ENCODE peak calls at places on chromosome 11, in eight cellular contexts. P, X, Y, R, G, S, H and K are unnamed samples. For H3K9me3, the result is how much of the 10 kb centered on the place peaks cover.

GRCh38 chr11:16001044-16001568 is 355.2 kb downstream of the SOX6 start:
- DNase-seq in G (no peak), S (no peak), R (no peak), X (no peak), Y (no peak), P (no peak), H (no peak), K (no peak)

GRCh38 chr11:72548481-72548880 is 114.2 kb upstream of the CLPB start:
- DNase-seq in G (no peak), Y (no peak), P (no peak), S (no peak), R (no peak), H (no peak), X (no peak), K (no peak)

GRCh38 chr11:68018730-68019190 is 8.6 kb downstream of the ALDH3B1 start:
- DNase-seq in Y (no peak), H (no peak), G (no peak), R (no peak), X (no peak), S (no peak), P (no peak), K (no peak)

GRCh38 chr11:57641011-57641410 is 8.7 kb downstream of the YPEL4 start:
- DNase-seq in R (no peak), G (no peak), P (no peak), H (no peak), X (no peak), S (no peak), Y (no peak), K (no peak)

GRCh38 chr11:115961168-115962003 is 457.2 kb upstream of the CADM1 start:
- DNase-seq in G (no peak), P (no peak), R (no peak), H (no peak), Y (peak), S (no peak), X (no peak), K (no peak)

GRCh38 chr11:115364892-115365291 is 139.3 kb downstream of the CADM1 start:
- DNase-seq in X (no peak), Y (peak), R (no peak), P (no peak), H (no peak), G (no peak), S (no peak), K (no peak)

GRCh38 chr11:58965246-58965985 is 26.1 kb downstream of the GLYATL1 start:
- DNase-seq in G (no peak), S (no peak), Y (peak), R (no peak), H (no peak), X (no peak), P (no peak), K (no peak)

GRCh38 chr11:129291556-129291955 is 84.1 kb upstream of the BARX2 start:
- DNase-seq in H (no peak), S (no peak), R (no peak), P (no peak), X (no peak), G (no peak), Y (no peak), K (no peak)

GRCh38 chr11:114060402-114061052 is 1.0 kb downstream of the ZBTB16 start:
- DNase-seq in G (peak), R (no peak), Y (peak), P (no peak), X (peak), H (no peak), S (peak), K (peak)

GRCh38 chr11:7904910-7905309 is 26.2 kb downstream of the OR10A6 start:
- DNase-seq in R (no peak), S (no peak), H (no peak), X (no peak), G (no peak), Y (peak), P (peak), K (no peak)

DNA sequence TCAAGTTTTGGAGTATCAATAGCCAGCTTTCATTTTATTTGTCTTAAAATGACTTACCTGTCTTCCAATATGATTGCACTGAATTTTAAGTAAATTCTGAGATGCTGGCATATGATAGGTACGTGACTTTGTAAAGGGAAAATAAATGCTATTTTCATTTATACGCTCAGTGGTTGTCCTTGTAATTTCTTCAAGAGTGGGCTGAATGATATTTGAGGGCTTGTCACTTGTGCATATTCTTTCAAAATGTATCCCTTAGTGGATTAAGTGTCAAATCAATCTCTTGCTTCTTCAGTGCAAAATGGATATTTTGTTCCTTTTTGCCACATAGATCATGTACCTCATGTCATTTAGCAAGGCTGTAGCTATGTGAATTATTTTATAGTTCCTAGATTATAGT is 56.8 kb downstream of the GAS2 start:
- DNase-seq in P (no peak), H (no peak), G (no peak), S (no peak), Y (no peak), R (no peak), X (no peak), K (no peak)
- H3K9me3 ChIP-seq in P (under half), H (under half), G (under half), S (under half), Y (under half), R (under half), X (under half), K (under half)

GRCh38 chr11:70799386-70799785 is 401.1 kb downstream of the CTTN start:
- DNase-seq in Y (peak), R (no peak), S (no peak), P (peak), X (no peak), G (no peak), H (no peak), K (no peak)
- H3K9me3 ChIP-seq in Y (under half), R (under half), S (under half), P (under half), X (under half), G (under half), H (under half), K (under half)

GRCh38 chr11:3370268-3370870 is 8.6 kb downstream of the ZNF195 start:
- DNase-seq in P (no peak), S (no peak), R (no peak), G (no peak), Y (no peak), H (no peak), X (no peak), K (no peak)

GRCh38 chr11:3378426-3379423 is at the start of gene ZNF195:
- DNase-seq in X (peak), P (peak), Y (peak), S (peak), G (peak), R (peak), H (peak), K (peak)

GRCh38 chr11:3380706-3381570 is 2.0 kb upstream of the ZNF195 start:
- DNase-seq in G (no peak), R (no peak), P (no peak), S (no peak), Y (no peak), H (no peak), X (no peak), K (peak)

DNA sequence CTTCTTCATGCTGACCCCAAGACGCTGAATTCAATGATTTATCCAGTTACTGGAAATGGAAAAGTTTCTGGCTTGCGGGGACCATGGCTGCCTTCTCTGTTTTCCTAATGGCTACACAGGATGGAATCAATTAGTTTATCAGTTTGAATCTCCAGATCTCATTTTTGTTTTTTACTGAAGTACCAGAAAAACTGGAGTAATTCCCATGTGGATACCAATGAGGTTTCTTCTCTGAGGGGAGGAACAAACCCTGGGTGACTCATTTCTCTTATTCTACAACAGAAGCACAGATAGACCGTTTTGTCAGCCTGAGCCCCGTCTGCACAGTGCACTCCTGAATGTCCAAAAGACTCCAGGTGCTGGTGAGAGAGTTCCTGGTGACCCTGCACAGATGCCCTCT is 3.4 kb downstream of the ZNF195 start:
- DNase-seq in S (no peak), X (no peak), Y (peak), P (no peak), G (no peak), H (no peak), R (no peak), K (no peak)
- H3K9me3 ChIP-seq in S (under half), X (under half), Y (under half), P (under half), G (under half), H (under half), R (under half), K (under half)

DNA sequence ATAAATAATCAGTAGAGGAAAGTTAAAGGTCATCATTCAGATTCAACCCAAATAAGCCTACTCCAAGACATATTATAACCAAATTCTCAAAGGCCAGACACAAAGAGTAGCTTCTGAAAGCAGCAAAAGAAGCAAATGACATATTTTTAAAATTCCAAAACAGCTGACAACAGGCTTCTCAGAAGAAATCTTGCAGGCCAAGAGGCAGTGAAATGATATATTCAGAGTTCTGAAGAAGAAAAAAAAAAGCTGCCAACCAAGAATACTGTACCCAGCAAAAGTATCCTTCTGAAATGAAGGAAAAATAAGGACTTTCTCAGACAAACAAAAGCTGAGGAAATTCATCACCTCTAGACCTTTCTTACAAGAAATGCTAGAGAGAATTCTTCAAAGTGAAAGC is 787.1 kb upstream of the TENM4 start:
- DNase-seq in Y (no peak), G (no peak), H (no peak), R (no peak), S (no peak), X (no peak), P (no peak), K (no peak)
- H3K9me3 ChIP-seq in Y (under half), G (under half), H (under half), R (under half), S (under half), X (under half), P (under half), K (under half)

DNA sequence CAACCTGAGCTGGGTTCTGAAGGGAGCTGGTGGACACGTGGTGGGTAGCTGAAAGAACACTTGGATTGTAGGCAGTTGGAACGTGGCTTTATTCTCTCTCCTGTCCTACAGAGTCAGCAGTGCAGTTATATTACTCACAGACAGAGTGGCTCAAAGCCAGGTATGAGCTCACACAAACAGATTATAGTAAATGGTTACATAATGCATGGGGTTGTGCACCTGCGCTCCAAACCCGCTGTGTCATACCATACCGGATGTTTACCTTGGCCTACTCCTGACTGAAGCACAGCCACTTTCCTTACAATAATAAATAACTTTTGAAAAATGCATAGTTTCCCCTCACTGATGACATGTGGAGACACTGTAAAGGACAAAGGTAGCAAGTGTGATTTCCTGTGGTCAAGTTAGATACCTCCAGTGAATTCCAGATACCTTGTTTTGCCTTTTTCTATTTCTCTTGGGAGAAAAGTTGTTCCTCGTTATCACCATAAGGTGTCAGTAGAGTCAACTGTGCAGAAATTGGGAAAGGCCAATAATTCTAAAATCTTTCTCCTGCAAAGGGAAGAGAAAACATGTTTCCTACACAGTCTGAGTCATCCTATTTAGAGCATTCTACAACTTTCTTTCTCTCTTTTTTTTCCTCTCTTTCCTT is 13.5 kb downstream of the MS4A6A start:
- DNase-seq in G (peak), S (no peak), R (peak), X (no peak), Y (peak), P (peak), H (no peak), K (peak)
- H3K9me3 ChIP-seq in G (under half), S (under half), R (under half), X (under half), Y (under half), P (under half), H (under half), K (under half)

GRCh38 chr11:127815316-127815715 is 772.0 kb downstream of the ETS1 start:
- DNase-seq in P (no peak), H (no peak), X (no peak), G (no peak), S (no peak), R (no peak), Y (no peak), K (no peak)

GRCh38 chr11:127816959-127817358 is 770.4 kb downstream of the ETS1 start:
- DNase-seq in G (no peak), P (no peak), X (no peak), Y (no peak), H (no peak), R (no peak), S (no peak), K (no peak)

GRCh38 chr11:127818625-127819024 is 768.7 kb downstream of the ETS1 start:
- DNase-seq in Y (no peak), X (no peak), H (no peak), S (no peak), P (no peak), R (no peak), G (no peak), K (no peak)
- H3K9me3 ChIP-seq in Y (under half), X (under half), H (under half), S (under half), P (under half), R (under half), G (under half), K (under half)

DNA sequence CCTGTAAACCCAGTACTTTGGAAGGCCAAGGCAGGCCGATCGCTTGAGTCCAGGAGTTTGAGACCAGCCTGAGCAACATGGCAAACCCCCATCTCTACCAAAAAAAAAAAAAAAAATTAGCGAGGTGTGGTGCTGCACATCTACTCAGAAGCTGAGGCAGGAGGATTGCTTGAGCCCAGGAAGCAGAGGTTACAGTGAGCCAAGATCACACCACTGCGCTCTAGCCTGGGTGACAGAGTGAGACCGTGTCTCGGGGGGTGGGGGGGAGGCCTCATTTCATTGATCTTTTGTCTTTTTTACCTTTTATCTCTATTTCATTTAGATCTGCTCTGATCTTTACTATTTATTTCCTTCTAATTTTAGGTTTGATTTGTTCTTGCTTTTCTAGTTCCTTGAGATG is 51.8 kb downstream of the KCNQ1OT1 start:
- DNase-seq in X (no peak), G (no peak), P (no peak), R (no peak), Y (no peak), S (no peak), H (no peak), K (no peak)
- H3K9me3 ChIP-seq in X (under half), G (half or more), P (under half), R (under half), Y (under half), S (under half), H (half or more), K (under half)

GRCh38 chr11:2844996-2845395 is 40.6 kb downstream of the CDKN1C start:
- DNase-seq in S (no peak), R (no peak), P (no peak), H (no peak), G (no peak), X (no peak), Y (no peak), K (no peak)
- H3K9me3 ChIP-seq in S (under half), R (under half), P (under half), H (under half), G (under half), X (under half), Y (under half), K (under half)

GRCh38 chr11:80239217-80239616 is 798.4 kb upstream of the TENM4 start:
- DNase-seq in R (no peak), G (no peak), H (no peak), X (no peak), Y (no peak), P (peak), S (no peak), K (peak)
- H3K9me3 ChIP-seq in R (under half), G (under half), H (under half), X (under half), Y (under half), P (under half), S (under half), K (under half)

DNA sequence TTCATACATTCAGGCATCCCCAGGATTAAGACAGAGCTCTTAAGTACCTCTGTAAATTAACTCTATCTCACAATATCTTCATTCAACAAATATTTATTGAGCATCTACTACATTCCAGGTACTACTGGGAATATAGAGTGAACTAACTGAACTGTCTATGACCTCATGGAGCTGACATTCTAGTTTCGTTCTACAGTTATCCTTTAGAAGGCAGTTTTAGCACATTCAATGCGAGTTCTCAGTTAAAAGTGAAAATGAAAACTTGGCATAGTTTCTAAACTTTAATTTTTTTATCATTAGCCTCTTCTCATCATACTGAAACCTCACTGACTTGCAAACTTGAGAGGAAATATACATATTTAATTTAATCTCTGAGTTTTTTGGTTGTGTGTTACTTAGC is 10.7 kb upstream of the MS4A6E start:
- DNase-seq in Y (no peak), X (no peak), R (no peak), H (no peak), G (no peak), S (no peak), P (no peak), K (no peak)
- H3K9me3 ChIP-seq in Y (under half), X (under half), R (under half), H (under half), G (under half), S (under half), P (under half), K (under half)